ENCODE peak calls at places on chromosomes 1 and 21, in seven cellular contexts. I, A, S, K, M, W and U are unnamed samples.

GRCh38 chr1:115452600-115453329 is 114.7 kb upstream of the NGF start:
- DNase-seq in I (no peak), A (no peak), S (no peak), K (no peak), M (no peak), W (no peak), U (no peak)

GRCh38 chr1:18058522-18058921 is 49.1 kb upstream of the IGSF21 start:
- DNase-seq in I (no peak), A (no peak), S (no peak), K (no peak), M (no peak), W (no peak), U (no peak)

GRCh38 chr1:92480200-92480812 is 6.4 kb downstream of the GFI1 start:
- DNase-seq in I (no peak), A (no peak), S (no peak), K (no peak), M (no peak), W (no peak), U (no peak)

GRCh38 chr1:185421485-185422100 is 104.5 kb upstream of the IVNS1ABP start:
- DNase-seq in I (no peak), A (no peak), S (no peak), K (no peak), M (no peak), W (no peak), U (no peak)

GRCh38 chr1:174352883-174353608 is 94.7 kb upstream of the GPR52 start:
- DNase-seq in I (no peak), A (no peak), S (no peak), K (no peak), M (no peak), W (no peak), U (no peak)

GRCh38 chr1:160192234-160192633 is 1.9 kb downstream of the CASQ1 start:
- DNase-seq in I (no peak), A (no peak), S (no peak), K (no peak), M (no peak), W (no peak), U (no peak)

GRCh38 chr1:201791051-201791774 is 37.7 kb upstream of the IPO9 start:
- DNase-seq in I (no peak), A (no peak), S (no peak), K (no peak), M (no peak), W (peak; percentile 56), U (no peak)

GRCh38 chr1:224506141-224506814 is 71.7 kb upstream of the WDR26 start:
- DNase-seq in I (no peak), A (no peak), S (no peak), K (no peak), M (no peak), W (no peak), U (peak; percentile 58)

GRCh38 chr1:204624631-204625216 is 60.8 kb downstream of the LRRN2 start:
- DNase-seq in I (no peak), A (no peak), S (no peak), K (no peak), M (no peak), W (no peak), U (no peak)

GRCh38 chr1:34591751-34592629 is 162.9 kb upstream of the GJB5 start:
- DNase-seq in I (no peak), A (no peak), S (no peak), K (no peak), M (no peak), W (no peak), U (no peak)

GRCh38 chr1:173562813-173563212 is 40.1 kb downstream of the SLC9C2 start:
- DNase-seq in I (no peak), A (no peak), S (no peak), K (no peak), M (no peak), W (no peak), U (no peak)

GRCh38 chr21:37369307-37369854 is 2.8 kb downstream of the DYRK1A start:
- DNase-seq in I (no peak), A (no peak), S (no peak), K (no peak), M (no peak), W (no peak), U (no peak)

GRCh38 chr1:91021686-91022517 is at the start of gene ZNF644:
- DNase-seq in I (peak; percentile 84), A (peak; percentile 64), S (peak; percentile 88), K (peak; percentile 91), M (peak; percentile 96), W (peak; percentile 91), U (peak; percentile 92)

GRCh38 chr1:84271452-84272273 is 29.8 kb upstream of the SAMD13 start:
- DNase-seq in I (no peak), A (no peak), S (no peak), K (peak; percentile 51), M (no peak), W (no peak), U (no peak)

GRCh38 chr1:90862782-90863181 is 145.7 kb upstream of the BARHL2 start:
- DNase-seq in I (no peak), A (no peak), S (no peak), K (no peak), M (no peak), W (no peak), U (no peak)

GRCh38 chr21:16573581-16573980 is 843.8 kb downstream of the USP25 start:
- DNase-seq in I (no peak), A (no peak), S (no peak), K (no peak), M (no peak), W (no peak), U (no peak)

GRCh38 chr1:65084068-65084467 is 63.9 kb upstream of the AK4 start:
- DNase-seq in I (no peak), A (no peak), S (no peak), K (no peak), M (no peak), W (no peak), U (no peak)

GRCh38 chr1:10070206-10070605 is 37.4 kb downstream of the UBE4B start:
- DNase-seq in I (no peak), A (no peak), S (no peak), K (no peak), M (no peak), W (no peak), U (no peak)

GRCh38 chr1:10065344-10065685 is 32.6 kb downstream of the UBE4B start:
- DNase-seq in I (no peak), A (no peak), S (no peak), K (no peak), M (no peak), W (peak; percentile 10), U (no peak)

GRCh38 chr1:10071640-10072039 is 38.9 kb downstream of the UBE4B start:
- DNase-seq in I (no peak), A (no peak), S (no peak), K (no peak), M (no peak), W (no peak), U (no peak)

GRCh38 chr1:10065760-10066159 is 33.0 kb downstream of the UBE4B start:
- DNase-seq in I (no peak), A (no peak), S (no peak), K (no peak), M (no peak), W (no peak), U (no peak)

DNA sequence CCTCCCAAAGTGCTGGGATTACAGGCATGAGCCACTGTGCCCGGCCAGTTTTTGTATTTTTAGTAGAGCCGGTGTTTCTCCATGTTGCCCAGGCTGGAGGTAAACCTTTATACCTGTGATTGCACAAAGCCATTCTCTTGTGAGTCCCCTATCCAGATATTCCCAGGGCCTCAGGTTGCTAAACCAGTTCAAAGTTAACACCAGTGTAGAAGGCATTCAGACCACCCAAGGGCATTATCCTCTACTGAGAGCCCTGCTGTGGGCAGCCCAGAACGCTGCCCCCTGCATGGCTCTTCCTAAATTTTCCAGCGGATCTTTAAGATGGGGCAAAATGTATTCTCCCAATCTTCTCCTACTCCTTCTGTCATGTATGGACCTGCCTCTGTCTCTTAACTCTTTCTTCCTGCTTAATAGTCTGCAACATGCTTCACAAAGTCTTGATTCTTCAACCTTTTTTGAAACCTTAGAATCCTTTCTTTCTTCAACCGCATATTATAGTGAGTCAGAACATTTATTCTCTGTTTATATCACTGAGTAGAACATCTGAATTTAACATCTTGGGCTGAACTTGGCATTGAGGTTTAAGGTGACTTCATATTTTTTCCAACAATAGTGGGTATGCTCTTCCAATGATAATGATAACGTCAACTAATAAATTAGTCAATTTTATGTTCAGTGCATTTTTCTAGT is 36.0 kb downstream of the UBE4B start:
- DNase-seq in I (no peak), A (no peak), S (no peak), K (no peak), M (no peak), W (no peak), U (no peak)
- TF ChIP-seq CTCF in I (no peak), A (no peak), S (no peak), K (no peak), M (no peak), W (no peak), U (no peak)

GRCh38 chr1:154870117-154870571 is at the start of gene KCNN3:
- DNase-seq in I (peak; percentile 65), A (no peak), S (peak; percentile 98), K (peak; percentile 92), M (peak; percentile 99), W (peak; percentile 93), U (peak; percentile 95)
- H3K4me1 ChIP-seq in I (peaks cover 8% of the 10 kb centered on the region), A (peaks cover 28% of the 10 kb centered on the region), S (no peaks in the 10 kb centered on the region), K (peaks cover 15% of the 10 kb centered on the region), M (peaks cover 26% of the 10 kb centered on the region), W (peaks cover 8% of the 10 kb centered on the region), U (peaks cover 18% of the 10 kb centered on the region)

DNA sequence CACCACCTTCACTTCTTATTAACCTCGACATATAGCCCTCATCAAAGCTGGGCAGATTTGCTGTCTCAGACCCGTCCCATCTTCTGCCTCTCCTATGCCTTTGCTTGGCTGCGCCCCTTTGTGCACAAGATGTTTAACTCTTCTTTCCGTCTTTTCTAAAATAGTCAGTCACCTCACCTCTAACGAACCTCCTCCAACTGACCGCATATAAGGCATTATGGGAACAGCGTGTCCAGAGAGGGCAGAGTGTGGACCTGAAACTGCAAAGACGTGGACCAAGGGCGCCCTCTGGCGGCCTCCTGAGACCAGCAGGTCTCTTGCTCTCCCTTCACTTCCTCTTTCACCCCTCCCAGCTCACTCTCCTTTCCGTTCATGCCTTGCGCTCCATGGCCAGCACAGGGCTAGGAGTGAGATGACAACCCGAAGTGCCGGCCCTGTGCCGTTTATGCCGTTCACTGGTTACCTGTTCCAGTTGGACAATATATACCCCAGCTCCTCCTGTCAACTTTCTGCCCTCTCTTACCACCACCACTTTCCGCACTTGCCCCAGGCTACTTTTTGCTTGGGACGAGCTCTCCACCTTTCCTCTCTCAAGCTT is 2.5 kb upstream of the METTL25B start:
- DNase-seq in I (peak; percentile 83), A (no peak), S (peak; percentile 88), K (peak; percentile 91), M (peak; percentile 89), W (peak; percentile 88), U (peak; percentile 94)
- TF ChIP-seq CTCF in I (peak; percentile 78), A (peak; percentile 96), S (peak; percentile 97), K (peak; percentile 93), M (peak; percentile 99), W (peak; percentile 98), U (peak; percentile 96)

DNA sequence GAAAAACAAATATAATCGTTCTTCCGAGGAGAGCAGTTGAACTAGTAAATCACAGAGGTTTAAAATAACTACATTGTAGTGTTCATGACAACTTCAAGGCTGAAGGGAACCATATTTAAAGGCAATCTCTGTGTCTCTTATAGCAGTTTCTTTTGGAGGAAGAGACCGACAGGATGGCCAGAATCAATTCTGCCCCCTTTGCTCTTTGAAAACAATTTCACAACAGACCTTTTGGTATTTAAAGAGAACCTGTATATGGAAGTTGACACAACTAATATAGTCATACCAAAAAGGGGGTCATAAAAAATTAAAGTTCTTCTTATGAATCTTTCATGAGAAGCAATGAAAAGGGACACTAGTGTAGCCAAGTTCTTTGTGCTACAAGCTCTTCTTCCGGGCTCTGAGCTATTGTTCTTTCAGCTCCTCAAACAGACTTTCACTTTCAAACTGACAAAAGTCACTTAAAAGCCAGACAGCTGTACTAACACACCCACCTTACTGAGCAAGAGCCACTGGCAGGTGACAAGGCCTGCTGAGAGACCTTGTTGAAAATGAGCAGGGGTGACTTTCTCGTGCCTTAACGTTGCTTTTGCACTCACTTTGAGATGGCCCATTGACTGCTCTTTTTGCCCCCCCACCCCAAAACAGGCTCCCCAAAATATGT is 31.0 kb downstream of the PROX1 start:
- DNase-seq in I (no peak), A (no peak), S (no peak), K (no peak), M (peak; percentile 89), W (no peak), U (no peak)
- H3K4me1 ChIP-seq in I (no peaks in the 10 kb centered on the region), A (no peaks in the 10 kb centered on the region), S (no peaks in the 10 kb centered on the region), K (no peaks in the 10 kb centered on the region), M (peaks cover 4% of the 10 kb centered on the region), W (no peaks in the 10 kb centered on the region), U (no peaks in the 10 kb centered on the region)